ENCODE peak calls at places on chromosomes 6 and 20, in five cellular contexts. G is adrenal gland, L is neural progenitor cell, O is suprapubic skin, V is heart right ventricle. F is an unnamed sample.
A peak's percentile ranks its signal among the peaks of the same experiment; 100 is the strongest.

GRCh38 chr20:34475979-34476736 is 40.1 kb upstream of the DYNLRB1 start:
- DNase-seq in G (peak; percentile 62), V (peak; percentile 28), L (peak; percentile 8), O (no peak), F (peak; percentile 20)

GRCh38 chr6:156454867-156455266 is 322.3 kb upstream of the ARID1B start:
- DNase-seq in G (no peak), L (no peak), V (no peak), O (no peak), F (no peak)

GRCh38 chr20:52823303-52823702 is 148.9 kb upstream of the TSHZ2 start:
- DNase-seq in V (no peak), L (no peak), O (no peak), G (no peak), F (no peak)

GRCh38 chr6:39086294-39086693 is 28.7 kb downstream of the SAYSD1 start:
- DNase-seq in L (no peak), O (no peak), G (no peak), V (no peak), F (no peak)

GRCh38 chr20:4794846-4795245 is 73.1 kb downstream of the PRND start:
- DNase-seq in V (no peak), L (no peak), O (no peak), G (no peak), F (no peak)

GRCh38 chr20:10216146-10216741 is 2.4 kb upstream of the SNAP25 start:
- DNase-seq in V (no peak), G (no peak), O (no peak), L (peak; percentile 25), F (no peak)

GRCh38 chr20:24911461-24911860 is 37.6 kb upstream of the CST7 start:
- DNase-seq in L (no peak), G (no peak), V (no peak), O (no peak), F (no peak)

GRCh38 chr20:19301843-19302242 is 89.4 kb downstream of the SLC24A3 start:
- DNase-seq in G (no peak), O (no peak), L (no peak), V (no peak), F (no peak)

GRCh38 chr6:24431045-24431451 is 28.3 kb downstream of the MRS2 start:
- DNase-seq in G (no peak), L (peak; percentile 28), O (no peak), V (peak; percentile 9), F (peak; percentile 4)

GRCh38 chr6:38876470-38876869 is 161.4 kb downstream of the DNAH8 start:
- DNase-seq in L (peak; percentile 17), G (no peak), V (no peak), O (no peak), F (peak; percentile 60)

GRCh38 chr6:160005861-160006540 is 37.1 kb downstream of the IGF2R start:
- DNase-seq in G (peak; percentile 63), V (peak; percentile 50), L (no peak), O (no peak), F (no peak)

GRCh38 chr6:101761124-101761601 is 367.7 kb downstream of the GRIK2 start:
- DNase-seq in L (no peak), O (no peak), V (no peak), G (peak; percentile 20), F (no peak)

GRCh38 chr20:11274137-11274536 is 600.3 kb upstream of the JAG1 start:
- DNase-seq in O (no peak), L (peak; percentile 84), V (peak; percentile 45), G (peak; percentile 61), F (no peak)

GRCh38 chr6:128630213-128630612 is 109.8 kb upstream of the PTPRK start:
- DNase-seq in G (no peak), O (no peak), L (no peak), V (no peak), F (no peak)

GRCh38 chr20:49354673-49355072 is 76.8 kb upstream of the ZNFX1 start:
- DNase-seq in V (no peak), G (no peak), O (no peak), L (no peak), F (no peak)

GRCh38 chr20:16279320-16279719 is 293.9 kb downstream of the KIF16B start:
- DNase-seq in L (no peak), V (no peak), G (no peak), O (no peak), F (no peak)

GRCh38 chr6:72624557-72625160 is 2.8 kb downstream of the KCNQ5 start:
- DNase-seq in L (peak; percentile 39), G (no peak), O (no peak), V (no peak), F (no peak)

GRCh38 chr6:150203378-150203777 is 60.5 kb downstream of the PPP1R14C start:
- DNase-seq in V (no peak), L (no peak), O (no peak), G (no peak), F (no peak)

GRCh38 chr20:49636447-49636846 is 68.5 kb upstream of the PTGIS start:
- DNase-seq in G (peak; percentile 61), V (peak; percentile 51), O (no peak), L (no peak), F (no peak)

GRCh38 chr6:43120101-43120730 is 44.1 kb downstream of the PTK7 start:
- DNase-seq in O (no peak), V (no peak), G (no peak), L (no peak), F (no peak)

GRCh38 chr6:108566406-108566805 is 5.7 kb downstream of the FOXO3 start:
- DNase-seq in G (no peak), O (no peak), L (no peak), V (no peak), F (no peak)

GRCh38 chr6:108564178-108564577 is 3.5 kb downstream of the FOXO3 start:
- DNase-seq in V (no peak), O (no peak), L (no peak), G (no peak), F (no peak)

GRCh38 chr6:108565091-108565766 is 4.5 kb downstream of the FOXO3 start:
- DNase-seq in G (no peak), O (no peak), V (no peak), L (no peak), F (peak; percentile 51)

GRCh38 chr6:108568101-108568500 is 7.4 kb downstream of the FOXO3 start:
- DNase-seq in O (no peak), V (no peak), L (no peak), G (no peak), F (no peak)

GRCh38 chr6:108565893-108566292 is 5.2 kb downstream of the FOXO3 start:
- DNase-seq in L (no peak), O (peak; percentile 82), G (peak; percentile 65), V (peak; percentile 57), F (no peak)
- H3K4me1 ChIP-seq in L (peaks cover 9% of the 10 kb centered on the region), O (peaks cover 67% of the 10 kb centered on the region), G (peaks cover 14% of the 10 kb centered on the region), V (peaks cover 81% of the 10 kb centered on the region), F (peaks cover 32% of the 10 kb centered on the region)

GRCh38 chr6:63349401-63349800 is 29.6 kb upstream of the LGSN start:
- DNase-seq in V (no peak), L (no peak), O (no peak), G (no peak), F (no peak)

GRCh38 chr6:63355632-63356031 is 35.8 kb upstream of the LGSN start:
- DNase-seq in L (no peak), V (no peak), O (no peak), G (no peak), F (no peak)

GRCh38 chr6:63353282-63353630 is 33.5 kb upstream of the LGSN start:
- DNase-seq in G (no peak), O (no peak), V (no peak), L (no peak), F (no peak)

GRCh38 chr6:63351995-63352586 is 32.3 kb upstream of the LGSN start:
- DNase-seq in L (no peak), V (no peak), O (no peak), G (no peak), F (no peak)

GRCh38 chr6:63352587-63353281 is 33.0 kb upstream of the LGSN start:
- DNase-seq in O (no peak), G (peak; percentile 51), L (peak; percentile 57), V (peak; percentile 21), F (no peak)
- H3K4me3 ChIP-seq in O (no peak overlapping the region), G (no peak overlapping the region), L (no peak overlapping the region), V (no peak overlapping the region), F (no peak overlapping the region)

DNA sequence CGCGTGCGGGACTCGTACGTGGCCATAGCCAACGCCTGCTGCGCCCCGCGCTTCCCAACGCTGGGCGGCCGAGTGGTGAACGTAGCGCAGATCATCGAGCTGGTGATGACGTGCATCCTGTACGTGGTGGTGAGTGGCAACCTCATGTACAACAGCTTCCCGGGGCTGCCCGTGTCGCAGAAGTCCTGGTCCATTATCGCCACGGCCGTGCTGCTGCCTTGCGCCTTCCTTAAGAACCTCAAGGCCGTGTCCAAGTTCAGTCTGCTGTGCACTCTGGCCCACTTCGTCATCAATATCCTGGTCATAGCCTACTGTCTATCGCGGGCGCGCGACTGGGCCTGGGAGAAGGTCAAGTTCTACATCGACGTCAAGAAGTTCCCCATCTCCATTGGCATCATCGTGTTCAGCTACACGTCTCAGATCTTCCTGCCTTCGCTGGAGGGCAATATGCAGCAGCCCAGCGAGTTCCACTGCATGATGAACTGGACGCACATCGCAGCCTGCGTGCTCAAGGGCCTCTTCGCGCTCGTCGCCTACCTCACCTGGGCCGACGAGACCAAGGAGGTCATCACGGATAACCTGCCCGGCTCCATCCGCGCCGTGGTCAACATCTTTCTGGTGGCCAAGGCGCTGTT is 3.4 kb downstream of the SLC32A1 start:
- DNase-seq in V (no peak), G (no peak), L (no peak), O (no peak), F (no peak)
- H3K4me1 ChIP-seq in V (peaks cover 62% of the 10 kb centered on the region), G (no peaks in the 10 kb centered on the region), L (peaks cover 22% of the 10 kb centered on the region), O (peaks cover 68% of the 10 kb centered on the region), F (peaks cover 31% of the 10 kb centered on the region)

DNA sequence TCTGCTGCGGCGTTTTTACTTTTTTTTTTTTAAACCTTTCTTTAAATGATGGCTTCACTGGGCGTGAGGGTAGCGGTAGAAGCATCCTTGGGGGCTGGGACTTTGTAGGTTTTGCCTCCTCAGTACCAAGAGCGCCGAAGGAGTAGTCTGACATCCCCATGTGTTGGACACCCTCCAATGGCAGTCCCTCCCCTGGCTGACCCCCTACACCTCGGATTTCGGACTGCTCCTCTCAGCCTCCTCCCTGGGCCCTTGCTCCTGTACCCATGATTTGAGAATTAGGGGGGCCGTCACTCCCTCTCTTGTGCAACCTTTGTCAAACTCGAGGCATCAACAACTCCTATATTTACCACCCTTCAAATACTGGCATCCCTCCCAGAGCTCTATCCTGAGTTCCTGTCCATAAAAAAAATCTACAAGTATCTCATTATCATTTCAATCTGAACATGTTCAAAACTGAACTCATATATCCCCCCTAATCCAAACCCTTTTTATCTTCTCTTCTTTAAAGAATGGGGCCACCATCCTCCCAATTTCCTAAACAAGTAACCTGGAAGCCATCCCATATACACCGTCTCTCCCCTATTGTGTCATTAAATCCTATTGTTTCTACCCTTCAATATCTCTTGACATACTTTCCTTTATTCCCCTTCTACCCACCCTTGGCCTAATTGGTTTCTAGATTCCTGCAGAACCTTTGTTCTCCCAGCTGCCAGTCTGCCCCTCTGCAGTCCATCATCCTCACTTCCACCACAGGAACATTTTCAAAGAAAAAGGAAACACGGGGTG is 1.2 kb upstream of the ARFGEF3 start:
- DNase-seq in G (no peak), O (no peak), V (no peak), L (peak; percentile 50), F (no peak)
- H3K4me3 ChIP-seq in G (no peak overlapping the region), O (peak overlapping the region; percentile 76), V (no peak overlapping the region), L (peak overlapping the region; percentile 96), F (no peak overlapping the region)

F was measured in naive thymus-derived CD4-positive, alpha-beta T cell.